ENCODE peak calls at places on chromosomes 7 and 10, in six cellular contexts. S, F, C, U, D and E are unnamed samples.

GRCh38 chr10:70267161-70267933 is 16.5 kb downstream of the NPFFR1 start:
- DNase-seq in S (peak; percentile 78), F (peak; percentile 76), C (peak; percentile 41), U (no peak), D (no peak), E (no peak)

GRCh38 chr7:156160811-156161210 is 348.5 kb upstream of the SHH start:
- DNase-seq in S (no peak), F (peak; percentile 28), C (no peak), U (no peak), D (no peak), E (no peak)

GRCh38 chr10:32938554-32939061 is 19.4 kb downstream of the ITGB1 start:
- DNase-seq in S (peak; percentile 33), F (peak; percentile 51), C (no peak), U (peak; percentile 44), D (no peak), E (peak; percentile 48)

GRCh38 chr7:142899661-142900060 is 14.1 kb upstream of the TRPV6 start:
- DNase-seq in S (no peak), F (no peak), C (no peak), U (no peak), D (no peak), E (no peak)

GRCh38 chr7:128166603-128167315 is 74.3 kb upstream of the LEP start:
- DNase-seq in S (peak; percentile 10), F (peak; percentile 44), C (no peak), U (no peak), D (peak; percentile 70), E (no peak)

GRCh38 chr10:47020491-47020890 is 109.3 kb downstream of the PTPN20 start:
- DNase-seq in S (peak; percentile 27), F (no peak), C (no peak), U (no peak), D (peak; percentile 46), E (no peak)

GRCh38 chr10:71330789-71331404 is 11.8 kb downstream of the SLC29A3 start:
- DNase-seq in S (no peak), F (no peak), C (no peak), U (no peak), D (no peak), E (no peak)

GRCh38 chr7:18494821-18495408 is 634 bp upstream of the HDAC9 start:
- DNase-seq in S (peak; percentile 67), F (no peak), C (no peak), U (peak; percentile 47), D (no peak), E (no peak)

GRCh38 chr10:100037758-100038315 is 28.1 kb upstream of the DNMBP start:
- DNase-seq in S (no peak), F (no peak), C (no peak), U (no peak), D (no peak), E (no peak)

GRCh38 chr10:119029613-119030420 is at the start of gene NANOS1:
- DNase-seq in S (no peak), F (peak; percentile 63), C (no peak), U (no peak), D (peak; percentile 75), E (no peak)

GRCh38 chr7:143172354-143172753 is 10.9 kb upstream of the TAS2R39 start:
- DNase-seq in S (no peak), F (no peak), C (no peak), U (no peak), D (peak; percentile 78), E (no peak)

GRCh38 chr7:129144095-129144833 is at the start of gene TSPAN33:
- DNase-seq in S (peak; percentile 72), F (peak; percentile 83), C (peak; percentile 78), U (peak; percentile 72), D (peak; percentile 93), E (peak; percentile 82)

GRCh38 chr7:98339043-98339442 is 57.6 kb downstream of the BRI3 start:
- DNase-seq in S (no peak), F (no peak), C (no peak), U (no peak), D (no peak), E (no peak)

GRCh38 chr10:22343761-22344160 is 1.5 kb upstream of the SPAG6 start:
- DNase-seq in S (no peak), F (no peak), C (no peak), U (no peak), D (no peak), E (no peak)

GRCh38 chr10:110069502-110069982 is 61.8 kb downstream of the ADD3 start:
- DNase-seq in S (no peak), F (no peak), C (peak; percentile 54), U (no peak), D (no peak), E (no peak)

GRCh38 chr7:39461263-39461662 is 104.9 kb upstream of the YAE1 start:
- DNase-seq in S (peak; percentile 6), F (no peak), C (no peak), U (no peak), D (no peak), E (no peak)

GRCh38 chr10:131947631-131948347 is 33.9 kb downstream of the BNIP3 start:
- DNase-seq in S (peak; percentile 82), F (no peak), C (no peak), U (no peak), D (peak; percentile 32), E (no peak)

GRCh38 chr10:112792487-112793196 is 157.4 kb upstream of the TCF7L2 start:
- DNase-seq in S (peak; percentile 78), F (no peak), C (no peak), U (peak; percentile 29), D (no peak), E (peak; percentile 18)

DNA sequence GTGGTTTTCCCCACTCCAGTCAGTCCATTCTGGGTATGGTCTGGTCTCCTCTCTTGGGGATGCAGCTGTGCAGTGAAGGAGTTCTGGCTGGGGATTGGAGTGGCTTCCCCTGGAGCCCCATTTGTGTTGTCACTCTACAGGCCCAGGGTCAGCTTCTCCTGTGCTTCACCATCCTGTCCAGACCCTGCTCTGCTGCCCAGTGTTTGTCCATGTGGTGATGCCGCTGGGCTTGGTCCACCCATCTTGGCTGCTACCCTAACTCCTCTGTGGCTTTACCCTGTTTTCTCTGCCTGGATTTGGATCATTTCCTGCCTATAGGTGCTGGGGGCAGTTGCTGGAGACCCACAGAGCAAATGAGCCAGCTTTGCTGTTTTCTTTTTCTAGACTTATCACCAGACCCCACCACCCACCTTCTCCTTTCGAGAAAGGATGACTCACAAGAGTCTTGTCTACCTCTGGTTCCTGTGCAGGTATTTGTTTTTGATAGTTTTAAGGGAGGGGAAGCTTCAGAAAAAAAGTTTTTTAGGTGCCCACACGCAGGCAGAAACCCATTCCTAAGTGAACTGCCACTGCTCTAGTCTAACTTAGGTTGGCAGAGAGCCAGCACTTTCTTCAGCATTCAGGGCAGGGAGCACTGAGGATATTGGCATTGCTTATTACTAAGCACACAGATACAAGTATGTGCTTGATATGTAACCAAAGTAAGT is 8.5 kb downstream of the ZDHHC16 start:
- DNase-seq in S (peak; percentile 66), F (peak; percentile 47), C (no peak), U (peak; percentile 44), D (no peak), E (no peak)
- H3K36me3 ChIP-seq in S (peaks cover 33% of the 10 kb centered on the region), F (no peaks in the 10 kb centered on the region), C (peaks cover 91% of the 10 kb centered on the region), U (no peaks in the 10 kb centered on the region), D (peaks cover 19% of the 10 kb centered on the region), E (peaks cover 84% of the 10 kb centered on the region)

GRCh38 chr10:73999703-74000102 is 1.8 kb downstream of the VCL start:
- DNase-seq in S (peak; percentile 75), F (peak; percentile 19), C (no peak), U (no peak), D (no peak), E (no peak)

GRCh38 chr10:73997479-73997805 is 474 bp upstream of the VCL start:
- DNase-seq in S (no peak), F (no peak), C (peak; percentile 78), U (no peak), D (no peak), E (no peak)

GRCh38 chr10:74000892-74001669 is 3.2 kb downstream of the VCL start:
- DNase-seq in S (no peak), F (no peak), C (no peak), U (no peak), D (no peak), E (no peak)

GRCh38 chr10:73997806-73998622 is at the start of gene VCL:
- DNase-seq in S (peak; percentile 99), F (peak; percentile 99), C (peak; percentile 95), U (peak; percentile 98), D (peak; percentile 98), E (peak; percentile 98)

GRCh38 chr10:73998623-73999622 is 1.0 kb downstream of the VCL start:
- DNase-seq in S (peak; percentile 75), F (peak; percentile 88), C (peak; percentile 52), U (peak; percentile 71), D (peak; percentile 72), E (peak; percentile 67)
- TF ChIP-seq CTCF in S (peak; percentile 57), F (peak; percentile 50), C (no peak), U (peak; percentile 42), D (no peak), E (peak; percentile 22)

GRCh38 chr7:103887853-103888602 is 101.4 kb downstream of the RELN start:
- DNase-seq in S (no peak), F (no peak), C (no peak), U (no peak), D (no peak), E (no peak)
- H3K36me3 ChIP-seq in S (no peaks in the 10 kb centered on the region), F (no peaks in the 10 kb centered on the region), C (no peaks in the 10 kb centered on the region), U (no peaks in the 10 kb centered on the region), D (no peaks in the 10 kb centered on the region), E (no peaks in the 10 kb centered on the region)

GRCh38 chr10:78720091-78720490 is 348.7 kb upstream of the ZMIZ1 start:
- DNase-seq in S (no peak), F (no peak), C (no peak), U (no peak), D (no peak), E (no peak)
- TF ChIP-seq CTCF in S (no peak), F (no peak), C (no peak), U (no peak), D (no peak), E (no peak)

DNA sequence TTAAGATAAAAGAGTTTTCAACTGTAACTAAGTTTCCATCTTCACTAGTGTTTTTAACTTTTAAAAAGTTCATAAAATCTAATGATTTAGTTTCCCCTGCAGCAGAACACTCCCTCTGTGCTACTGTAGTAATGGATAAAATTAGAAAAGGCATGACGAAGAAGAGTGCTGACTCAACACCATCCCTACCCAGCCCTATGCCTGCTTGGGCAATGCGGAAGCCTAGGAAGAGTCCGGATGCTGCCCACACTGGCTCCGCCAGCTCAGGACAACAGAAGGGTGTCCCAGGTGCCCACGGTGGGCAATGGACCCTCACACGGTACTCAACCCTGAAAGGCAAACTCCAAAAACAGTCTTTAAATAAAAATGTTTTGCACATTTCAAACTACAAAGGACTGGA is 118.2 kb downstream of the LARP4B start:
- DNase-seq in S (no peak), F (no peak), C (no peak), U (no peak), D (no peak), E (no peak)
- H3K36me3 ChIP-seq in S (peaks cover 59% of the 10 kb centered on the region), F (no peaks in the 10 kb centered on the region), C (peaks cover 95% of the 10 kb centered on the region), U (no peaks in the 10 kb centered on the region), D (peaks cover 24% of the 10 kb centered on the region), E (no peaks in the 10 kb centered on the region)

GRCh38 chr10:129398861-129399260 is 68.2 kb upstream of the MGMT start:
- DNase-seq in S (no peak), F (no peak), C (no peak), U (no peak), D (no peak), E (no peak)

GRCh38 chr10:129402459-129402858 is 64.6 kb upstream of the MGMT start:
- DNase-seq in S (no peak), F (no peak), C (no peak), U (no peak), D (no peak), E (no peak)

GRCh38 chr10:129404091-129404490 is 63.0 kb upstream of the MGMT start:
- DNase-seq in S (no peak), F (no peak), C (no peak), U (no peak), D (no peak), E (no peak)

GRCh38 chr10:129397198-129397974 is 69.7 kb upstream of the MGMT start:
- DNase-seq in S (no peak), F (no peak), C (no peak), U (no peak), D (no peak), E (no peak)

GRCh38 chr10:129400426-129400825 is 66.6 kb upstream of the MGMT start:
- DNase-seq in S (no peak), F (no peak), C (no peak), U (no peak), D (no peak), E (no peak)
- TF ChIP-seq CTCF in S (no peak), F (no peak), C (no peak), U (no peak), D (no peak), E (no peak)